ENCODE peak calls at places on chromosomes 1 and 21, in four cellular contexts. One of them, this sample, is unnamed.
A peak's percentile ranks its signal among the peaks of the same experiment; 100 is the strongest.

GRCh38 chr1:37482004-37482785 is 7.8 kb downstream of the ZC3H12A start:
- DNase-seq in nephron progenitor cell: no peak
- DNase-seq in pancreas: no peak
- DNase-seq in left lung: no peak
- DNase-seq in this sample: no peak

GRCh38 chr1:29782846-29783500 is 546.7 kb downstream of the PTPRU start:
- DNase-seq in left lung: no peak
- DNase-seq in pancreas: no peak
- DNase-seq in nephron progenitor cell: no peak
- DNase-seq in this sample: no peak

GRCh38 chr1:1259540-1259939 is 13.0 kb upstream of the C1QTNF12 start:
- DNase-seq in left lung: no peak
- DNase-seq in nephron progenitor cell: no peak
- DNase-seq in pancreas: no peak
- DNase-seq in this sample: no peak

GRCh38 chr1:110235839-110236682 is 25.9 kb downstream of the KCNC4 start:
- DNase-seq in nephron progenitor cell: no peak
- DNase-seq in left lung: no peak
- DNase-seq in pancreas: no peak
- DNase-seq in this sample: no peak

GRCh38 chr1:109876617-109877319 is 33.9 kb upstream of the CSF1 start:
- DNase-seq in pancreas: no peak
- DNase-seq in left lung: no peak
- DNase-seq in nephron progenitor cell: no peak
- DNase-seq in this sample: no peak

GRCh38 chr1:44646711-44647110 is 27.6 kb downstream of the TMEM53 start:
- DNase-seq in pancreas: no peak
- DNase-seq in nephron progenitor cell: no peak
- DNase-seq in left lung: no peak
- DNase-seq in this sample: no peak

GRCh38 chr1:64320470-64320869 is 117.0 kb downstream of the UBE2U start:
- DNase-seq in left lung: no peak
- DNase-seq in nephron progenitor cell: no peak
- DNase-seq in pancreas: no peak
- DNase-seq in this sample: no peak

GRCh38 chr21:42956824-42957632 is 17.3 kb upstream of the PKNOX1 start:
- DNase-seq in left lung: no peak
- DNase-seq in pancreas: no peak
- DNase-seq in nephron progenitor cell: no peak
- DNase-seq in this sample: no peak

GRCh38 chr1:21018673-21019072 is 158.0 kb downstream of the EIF4G3 start:
- DNase-seq in pancreas: no peak
- DNase-seq in left lung: no peak
- DNase-seq in nephron progenitor cell: no peak
- DNase-seq in this sample: no peak

GRCh38 chr1:155977607-155978324 is 581 bp downstream of the ARHGEF2 start:
- DNase-seq in pancreas: no peak
- DNase-seq in nephron progenitor cell: peak; percentile 59
- DNase-seq in left lung: no peak
- DNase-seq in this sample: no peak

GRCh38 chr1:65002508-65003315 is 36.4 kb upstream of the JAK1 start:
- DNase-seq in nephron progenitor cell: peak; percentile 76
- DNase-seq in left lung: peak; percentile 88
- DNase-seq in pancreas: peak; percentile 71
- DNase-seq in this sample: no peak

GRCh38 chr1:206633708-206634121 is 1.6 kb upstream of the DYRK3 start:
- DNase-seq in pancreas: no peak
- DNase-seq in nephron progenitor cell: no peak
- DNase-seq in left lung: no peak
- DNase-seq in this sample: peak; percentile 96

GRCh38 chr1:53643881-53644390 is 95.0 kb downstream of the GLIS1 start:
- DNase-seq in pancreas: no peak
- DNase-seq in left lung: peak; percentile 8
- DNase-seq in nephron progenitor cell: no peak
- DNase-seq in this sample: no peak

GRCh38 chr1:52288286-52288685 is 77.7 kb downstream of the CC2D1B start:
- DNase-seq in left lung: no peak
- DNase-seq in nephron progenitor cell: no peak
- DNase-seq in pancreas: no peak
- DNase-seq in this sample: no peak

GRCh38 chr1:113675299-113675698 is 84.0 kb downstream of the PHTF1 start:
- DNase-seq in left lung: no peak
- DNase-seq in pancreas: no peak
- DNase-seq in nephron progenitor cell: no peak
- DNase-seq in this sample: no peak

GRCh38 chr1:227744668-227745067 is 9.4 kb downstream of the SNAP47 start:
- DNase-seq in pancreas: no peak
- DNase-seq in nephron progenitor cell: no peak
- DNase-seq in left lung: no peak
- DNase-seq in this sample: no peak

GRCh38 chr1:39195166-39196111 is 9.1 kb upstream of the MACF1 start:
- DNase-seq in nephron progenitor cell: no peak
- DNase-seq in left lung: no peak
- DNase-seq in pancreas: no peak
- DNase-seq in this sample: no peak

GRCh38 chr21:43603230-43603626 is 56.1 kb downstream of the HSF2BP start:
- DNase-seq in nephron progenitor cell: no peak
- DNase-seq in pancreas: no peak
- DNase-seq in left lung: peak; percentile 64
- DNase-seq in this sample: no peak

GRCh38 chr21:35338281-35338680 is 289.2 kb upstream of the RUNX1 start:
- DNase-seq in nephron progenitor cell: no peak
- DNase-seq in left lung: no peak
- DNase-seq in pancreas: no peak
- DNase-seq in this sample: no peak

GRCh38 chr1:172359531-172359991 is 60.9 kb upstream of the C1orf105 start:
- DNase-seq in nephron progenitor cell: no peak
- DNase-seq in pancreas: no peak
- DNase-seq in left lung: no peak
- DNase-seq in this sample: no peak

GRCh38 chr1:64304744-64305143 is 101.3 kb downstream of the UBE2U start:
- DNase-seq in nephron progenitor cell: no peak
- DNase-seq in pancreas: no peak
- DNase-seq in left lung: no peak
- DNase-seq in this sample: no peak

GRCh38 chr1:27519341-27520258 is 29.6 kb upstream of the WASF2 start:
- DNase-seq in left lung: no peak
- DNase-seq in nephron progenitor cell: peak; percentile 73
- DNase-seq in pancreas: no peak
- DNase-seq in this sample: no peak

GRCh38 chr1:39842726-39843305 is 40.5 kb downstream of the TRIT1 start:
- DNase-seq in pancreas: no peak
- DNase-seq in left lung: no peak
- DNase-seq in nephron progenitor cell: no peak
- DNase-seq in this sample: no peak

GRCh38 chr1:223713546-223714420 is 1.4 kb downstream of the CAPN2 start:
- DNase-seq in pancreas: no peak
- DNase-seq in nephron progenitor cell: no peak
- DNase-seq in left lung: no peak
- DNase-seq in this sample: no peak

GRCh38 chr1:223711173-223711572 is 1.2 kb upstream of the CAPN2 start:
- DNase-seq in nephron progenitor cell: no peak
- DNase-seq in pancreas: no peak
- DNase-seq in left lung: no peak
- DNase-seq in this sample: no peak

GRCh38 chr1:223711838-223712183 is 528 bp upstream of the CAPN2 start:
- DNase-seq in nephron progenitor cell: no peak
- DNase-seq in left lung: no peak
- DNase-seq in pancreas: no peak
- DNase-seq in this sample: no peak

GRCh38 chr1:223712856-223713494 is 636 bp downstream of the CAPN2 start:
- DNase-seq in pancreas: peak; percentile 27
- DNase-seq in nephron progenitor cell: peak; percentile 57
- DNase-seq in left lung: no peak
- DNase-seq in this sample: no peak

DNA sequence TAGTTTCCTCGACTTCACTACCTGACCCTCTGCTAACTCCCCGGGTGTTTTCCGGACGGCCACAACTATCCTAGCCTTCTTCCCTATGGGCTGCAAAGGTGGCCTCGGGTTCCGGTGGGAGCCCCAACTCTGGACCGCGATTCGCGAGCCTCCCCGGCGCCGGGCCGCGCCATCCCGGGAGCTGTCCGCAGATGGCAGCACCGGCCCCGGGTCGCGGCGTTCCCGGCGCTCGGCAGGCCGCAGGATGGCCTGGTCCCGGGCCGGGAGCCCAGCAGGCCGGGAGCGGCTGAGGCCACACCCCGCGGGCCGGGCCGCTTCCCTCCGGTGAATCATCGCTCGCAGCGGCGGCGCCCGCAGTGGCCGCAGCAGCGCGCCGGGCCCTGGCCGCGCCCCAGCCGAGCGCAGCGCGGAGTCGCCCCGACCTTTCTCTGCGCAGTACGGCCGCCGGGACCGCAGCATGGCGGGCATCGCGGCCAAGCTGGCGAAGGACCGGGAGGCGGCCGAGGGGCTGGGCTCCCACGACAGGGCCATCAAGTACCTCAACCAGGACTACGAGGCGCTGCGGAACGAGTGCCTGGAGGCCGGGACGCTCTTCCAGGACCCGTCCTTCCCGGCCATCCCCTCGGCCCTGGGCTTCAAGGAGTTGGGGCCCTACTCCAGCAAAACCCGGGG is at the start of gene CAPN2:
- DNase-seq in nephron progenitor cell: peak; percentile 83
- DNase-seq in left lung: peak; percentile 86
- DNase-seq in pancreas: peak; percentile 82
- DNase-seq in this sample: no peak
- TF ChIP-seq CTCF in nephron progenitor cell: peak; percentile 40
- TF ChIP-seq CTCF in left lung: peak; percentile 71
- TF ChIP-seq CTCF in pancreas: peak; percentile 65
- TF ChIP-seq CTCF in this sample: peak; percentile 57

DNA sequence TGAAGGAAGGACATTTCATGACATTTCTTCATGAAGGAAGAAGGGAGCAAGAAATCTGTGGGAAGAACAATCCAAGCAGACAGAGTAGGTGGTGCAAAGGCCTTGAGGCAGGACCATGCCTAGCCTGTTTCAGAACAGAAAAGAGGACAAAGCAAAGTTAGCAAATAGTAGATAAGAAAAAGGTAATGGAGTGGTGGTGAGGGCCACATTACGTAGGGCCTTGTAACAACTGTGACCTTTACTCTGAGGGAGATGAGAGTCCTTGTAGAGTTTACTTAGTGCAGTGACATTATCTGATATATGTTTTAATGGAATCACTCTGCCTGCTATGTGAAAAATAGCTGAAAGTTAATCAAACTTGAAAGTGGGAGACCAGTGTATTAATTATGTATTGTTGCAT is 6.4 kb upstream of the TSNAX start:
- DNase-seq in left lung: no peak
- DNase-seq in nephron progenitor cell: no peak
- DNase-seq in pancreas: no peak
- DNase-seq in this sample: no peak
- TF ChIP-seq CTCF in left lung: no peak
- TF ChIP-seq CTCF in nephron progenitor cell: no peak
- TF ChIP-seq CTCF in pancreas: no peak
- TF ChIP-seq CTCF in this sample: no peak

GRCh38 chr1:167342846-167343245 is 122.2 kb downstream of the POU2F1 start:
- DNase-seq in nephron progenitor cell: no peak
- DNase-seq in left lung: no peak
- DNase-seq in pancreas: no peak
- DNase-seq in this sample: no peak
- TF ChIP-seq CTCF in nephron progenitor cell: no peak
- TF ChIP-seq CTCF in left lung: no peak
- TF ChIP-seq CTCF in pancreas: no peak
- TF ChIP-seq CTCF in this sample: no peak

GRCh38 chr1:70617728-70618127 is 206.7 kb downstream of the CTH start:
- DNase-seq in nephron progenitor cell: no peak
- DNase-seq in pancreas: no peak
- DNase-seq in left lung: no peak
- DNase-seq in this sample: no peak
- TF ChIP-seq CTCF in nephron progenitor cell: no peak
- TF ChIP-seq CTCF in pancreas: no peak
- TF ChIP-seq CTCF in left lung: no peak
- TF ChIP-seq CTCF in this sample: no peak

This sample was measured in vagina.